ENCODE peak calls at places on chromosomes 3 and 15, in six cellular contexts. Q is ELR, V is GM10248, U is fibroblast of the conjunctiva, W is Calu3, B is amniotic stem cell. O is an unnamed sample.

GRCh38 chr3:170780955-170781354 is 89.0 kb downstream of the RPL22L1 start:
- DNase-seq in V (no peak), W (no peak), B (no peak), Q (no peak), U (no peak), O (no peak)

GRCh38 chr3:105365536-105366301 is 990 bp upstream of the ALCAM start:
- DNase-seq in U (peak), Q (peak), V (no peak), W (peak), B (no peak), O (no peak)

GRCh38 chr3:64166584-64167155 is 58.6 kb downstream of the PRICKLE2 start:
- DNase-seq in U (no peak), Q (no peak), V (no peak), W (no peak), B (no peak), O (peak)

GRCh38 chr15:82689147-82689546 is 20.5 kb downstream of the AP3B2 start:
- DNase-seq in Q (no peak), U (no peak), B (no peak), V (no peak), W (no peak), O (no peak)

GRCh38 chr15:48798319-48798718 is 12.6 kb downstream of the CEP152 start:
- DNase-seq in U (no peak), V (no peak), W (no peak), B (no peak), Q (no peak), O (no peak)

GRCh38 chr3:44280631-44281030 is 38.9 kb downstream of the TOPAZ1 start:
- DNase-seq in W (no peak), V (no peak), Q (no peak), B (no peak), U (no peak), O (no peak)

GRCh38 chr15:90860450-90860849 is 7.9 kb upstream of the FURIN start:
- DNase-seq in W (no peak), B (no peak), U (no peak), Q (no peak), V (no peak), O (peak)

GRCh38 chr3:149203758-149204157 is 17.9 kb downstream of the CP start:
- DNase-seq in V (peak), W (no peak), U (no peak), Q (no peak), B (no peak), O (no peak)

GRCh38 chr15:91228890-91229289 is 128.8 kb downstream of the SV2B start:
- DNase-seq in B (no peak), U (no peak), V (no peak), W (no peak), Q (no peak), O (peak)

GRCh38 chr15:90558182-90558581 is 28.5 kb downstream of the CRTC3 start:
- DNase-seq in W (no peak), V (no peak), U (no peak), Q (no peak), B (no peak), O (peak)

GRCh38 chr3:190644766-190645165 is 130.9 kb downstream of the IL1RAP start:
- DNase-seq in B (no peak), Q (peak), U (peak), W (no peak), V (no peak), O (no peak)

GRCh38 chr3:186042521-186043202 is 66.2 kb downstream of the ETV5 start:
- DNase-seq in U (no peak), V (no peak), Q (no peak), B (no peak), W (no peak), O (no peak)

GRCh38 chr3:157204880-157205279 is 44.9 kb upstream of the CCNL1 start:
- DNase-seq in B (no peak), W (no peak), V (no peak), U (no peak), Q (no peak), O (no peak)

GRCh38 chr3:133329626-133330025 is 70.2 kb upstream of the BFSP2 start:
- DNase-seq in U (no peak), B (no peak), W (no peak), Q (no peak), V (no peak), O (no peak)

GRCh38 chr3:133838296-133838789 is 32.7 kb downstream of the SRPRB start:
- DNase-seq in W (no peak), B (no peak), Q (no peak), V (no peak), U (no peak), O (no peak)

GRCh38 chr3:37144806-37145205 is 29.6 kb downstream of the LRRFIP2 start:
- DNase-seq in B (no peak), V (no peak), W (no peak), Q (no peak), U (no peak), O (peak)

GRCh38 chr3:12948891-12949711 is 107.7 kb upstream of the RPL32 start:
- DNase-seq in B (peak), W (no peak), Q (peak), U (no peak), V (peak), O (no peak)

GRCh38 chr15:48021336-48022086 is 99.3 kb upstream of the SLC24A5 start:
- DNase-seq in U (no peak), Q (peak), V (no peak), W (no peak), B (no peak), O (no peak)

GRCh38 chr3:72891053-72891855 is 3.4 kb downstream of the GXYLT2 start:
- DNase-seq in V (no peak), Q (peak), W (no peak), U (peak), B (peak), O (peak)

GRCh38 chr3:185813205-185813604 is 11.6 kb downstream of the IGF2BP2 start:
- DNase-seq in Q (no peak), V (no peak), U (no peak), B (no peak), W (no peak), O (no peak)

GRCh38 chr3:32002536-32003368 is 21.2 kb downstream of the ZNF860 start:
- DNase-seq in U (no peak), B (no peak), Q (no peak), W (no peak), V (no peak), O (no peak)

GRCh38 chr3:192887701-192888100 is 30.0 kb downstream of the MB21D2 start:
- DNase-seq in U (no peak), W (peak), Q (peak), B (no peak), V (no peak), O (no peak)

GRCh38 chr15:25481208-25481862 is 42.5 kb upstream of the UBE3A start:
- DNase-seq in V (no peak), W (no peak), Q (no peak), U (no peak), B (no peak), O (no peak)

O was measured in HepG2.